ENCODE peak calls at places on chromosomes 7 and 10, in four cellular contexts. O is HepG2, E is K562, W is GM12878. S is an unnamed sample.

GRCh38 chr7:45679516-45679915 is 105.3 kb downstream of the ADCY1 start:
- DNase-seq in O (no peak), E (no peak), W (no peak), S (no peak)

GRCh38 chr7:101631224-101631714 is 2.2 kb upstream of the MYL10 start:
- DNase-seq in W (no peak), O (no peak), E (no peak), S (no peak)

GRCh38 chr7:2814682-2815522 is 29.2 kb downstream of the GNA12 start:
- DNase-seq in O (no peak), W (no peak), E (no peak), S (no peak)

GRCh38 chr10:117271427-117271826 is 30.5 kb downstream of the SLC18A2 start:
- DNase-seq in O (no peak), E (no peak), W (no peak), S (peak)

GRCh38 chr10:89887830-89888229 is 186.4 kb downstream of the KIF20B start:
- DNase-seq in O (no peak), E (no peak), W (no peak), S (no peak)

GRCh38 chr10:119542357-119542989 is at the start of gene RGS10:
- DNase-seq in O (no peak), E (peak), W (no peak), S (peak)

GRCh38 chr10:16835223-16835622 is 18.0 kb upstream of the RSU1 start:
- DNase-seq in O (no peak), E (no peak), W (no peak), S (no peak)

GRCh38 chr10:102461187-102462054 is 10.1 kb upstream of the C10orf95 start:
- DNase-seq in W (peak), O (peak), E (peak), S (peak)

GRCh38 chr10:69646688-69647060 is 16.6 kb downstream of the FAM241B start:
- DNase-seq in W (no peak), E (no peak), O (no peak), S (no peak)

GRCh38 chr10:15744217-15744865 is 24.6 kb upstream of the ITGA8 start:
- DNase-seq in E (peak), W (no peak), O (peak), S (peak)

GRCh38 chr10:112236486-112236885 is 46.7 kb upstream of the TECTB start:
- DNase-seq in W (no peak), O (no peak), E (no peak), S (no peak)

GRCh38 chr10:9038146-9038714 is 983.7 kb downstream of the GATA3 start:
- DNase-seq in W (no peak), E (no peak), O (no peak), S (no peak)

GRCh38 chr10:113767222-113767621 is 15.7 kb downstream of the PLEKHS1 start:
- DNase-seq in O (no peak), W (no peak), E (no peak), S (no peak)

GRCh38 chr7:78055579-78055978 is 257.0 kb downstream of the PHTF2 start:
- DNase-seq in W (no peak), E (no peak), O (no peak), S (no peak)

GRCh38 chr7:32506266-32507054 is 11.2 kb downstream of the AVL9 start:
- DNase-seq in E (peak), W (no peak), O (peak), S (peak)

GRCh38 chr7:7641129-7641663 is 644 bp downstream of the UMAD1 start:
- DNase-seq in W (no peak), O (peak), E (peak), S (peak)

GRCh38 chr10:84194424-84195043 is at the start of gene CDHR1:
- DNase-seq in E (peak), O (no peak), W (no peak), S (no peak)

GRCh38 chr7:108246227-108246837 is 116.2 kb upstream of the LAMB4 start:
- DNase-seq in W (peak), O (peak), E (peak), S (peak)

GRCh38 chr10:69648461-69648860 is 18.4 kb downstream of the FAM241B start:
- DNase-seq in O (no peak), W (no peak), E (no peak), S (no peak)

GRCh38 chr10:82796510-82796909 is 921.5 kb downstream of the NRG3 start:
- DNase-seq in E (no peak), O (no peak), W (no peak), S (no peak)

GRCh38 chr10:130259380-130259779 is 123.2 kb downstream of the GLRX3 start:
- DNase-seq in W (no peak), E (no peak), O (no peak), S (no peak)

GRCh38 chr10:12221323-12222298 is 25.6 kb downstream of the CDC123 start:
- DNase-seq in O (peak), E (peak), W (no peak), S (peak)

GRCh38 chr10:90930971-90931841 is 10.3 kb upstream of the ANKRD1 start:
- DNase-seq in E (no peak), O (peak), W (no peak), S (no peak)

GRCh38 chr7:55964261-55964801 is at the start of gene NIPSNAP2:
- DNase-seq in E (peak), O (no peak), W (no peak), S (peak)

GRCh38 chr10:4353964-4354363 is 472.0 kb upstream of the AKR1E2 start:
- DNase-seq in E (no peak), O (no peak), W (no peak), S (peak)

GRCh38 chr7:69708857-69709256 is 110.6 kb downstream of the AUTS2 start:
- DNase-seq in W (no peak), O (no peak), E (no peak), S (no peak)

GRCh38 chr7:139887895-139888518 is 58.9 kb downstream of the TBXAS1 start:
- DNase-seq in E (peak), O (no peak), W (no peak), S (no peak)

GRCh38 chr7:125424721-125425120 is 495.1 kb upstream of the POT1 start:
- DNase-seq in E (no peak), W (no peak), O (no peak), S (no peak)

GRCh38 chr10:81524467-81524866 is 350.5 kb upstream of the NRG3 start:
- DNase-seq in E (no peak), O (no peak), W (no peak), S (no peak)

GRCh38 chr10:69352569-69353264 is 64.0 kb downstream of the TACR2 start:
- DNase-seq in O (no peak), W (no peak), E (no peak), S (no peak)

GRCh38 chr10:57964371-57964770 is 303.3 kb downstream of the IPMK start:
- DNase-seq in O (no peak), E (no peak), W (no peak), S (no peak)

GRCh38 chr10:994836-995558 is 6.8 kb downstream of the GTPBP4 start:
- DNase-seq in W (no peak), E (no peak), O (no peak), S (no peak)

GRCh38 chr7:15686957-15687644 is 618 bp upstream of the MEOX2 start:
- DNase-seq in W (no peak), O (no peak), E (no peak), S (no peak)

GRCh38 chr7:15684036-15684815 is 2.3 kb downstream of the MEOX2 start:
- DNase-seq in E (no peak), O (no peak), W (no peak), S (no peak)

GRCh38 chr7:15686209-15686956 is at the start of gene MEOX2:
- DNase-seq in W (no peak), E (no peak), O (no peak), S (no peak)

GRCh38 chr7:15684834-15685233 is 1.6 kb downstream of the MEOX2 start:
- DNase-seq in E (no peak), O (no peak), W (no peak), S (no peak)

DNA sequence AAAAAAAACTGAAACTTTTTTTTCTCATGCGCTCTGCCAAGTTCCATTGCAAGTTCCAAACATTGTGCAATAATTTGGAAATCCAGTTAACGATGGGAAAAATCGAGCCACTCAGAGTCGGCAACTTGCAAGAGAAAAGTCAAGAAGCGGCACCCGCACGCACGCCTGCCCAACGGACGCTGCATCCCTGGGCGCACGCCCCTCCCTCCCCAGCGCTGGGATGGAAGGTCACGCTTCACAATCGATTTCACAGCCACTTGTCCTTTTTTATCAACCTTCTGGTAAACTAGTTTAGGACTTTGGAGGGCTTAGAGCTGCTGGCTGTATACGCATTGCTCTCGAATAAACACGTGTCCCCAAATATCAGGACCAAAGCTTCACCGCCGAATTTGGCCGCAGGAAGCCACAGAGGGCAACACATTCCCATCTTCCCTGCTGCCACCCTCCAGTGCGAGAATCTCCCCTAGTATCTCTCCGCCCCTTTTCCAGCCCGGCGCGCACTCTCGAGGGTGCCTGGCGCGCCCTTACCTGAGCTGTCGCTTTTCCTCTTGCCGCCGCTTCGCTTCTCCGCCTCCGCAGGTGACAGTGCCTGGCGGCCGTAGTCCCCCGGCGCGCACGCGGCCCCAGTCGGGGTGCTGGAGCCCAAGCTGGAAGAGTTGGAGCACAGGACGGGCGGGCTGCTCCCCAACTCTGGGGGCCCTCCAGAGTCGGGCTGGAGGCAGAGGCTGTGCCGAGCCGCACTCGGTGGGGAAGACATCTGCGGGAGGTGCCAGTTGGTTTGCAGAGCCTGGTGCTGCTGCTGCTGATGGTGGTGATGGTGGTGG is 913 bp downstream of the MEOX2 start:
- DNase-seq in O (no peak), W (no peak), E (no peak), S (no peak)
- TF ChIP-seq EZH2 in O (no peak), W (no peak), E (no peak), S (no peak)

DNA sequence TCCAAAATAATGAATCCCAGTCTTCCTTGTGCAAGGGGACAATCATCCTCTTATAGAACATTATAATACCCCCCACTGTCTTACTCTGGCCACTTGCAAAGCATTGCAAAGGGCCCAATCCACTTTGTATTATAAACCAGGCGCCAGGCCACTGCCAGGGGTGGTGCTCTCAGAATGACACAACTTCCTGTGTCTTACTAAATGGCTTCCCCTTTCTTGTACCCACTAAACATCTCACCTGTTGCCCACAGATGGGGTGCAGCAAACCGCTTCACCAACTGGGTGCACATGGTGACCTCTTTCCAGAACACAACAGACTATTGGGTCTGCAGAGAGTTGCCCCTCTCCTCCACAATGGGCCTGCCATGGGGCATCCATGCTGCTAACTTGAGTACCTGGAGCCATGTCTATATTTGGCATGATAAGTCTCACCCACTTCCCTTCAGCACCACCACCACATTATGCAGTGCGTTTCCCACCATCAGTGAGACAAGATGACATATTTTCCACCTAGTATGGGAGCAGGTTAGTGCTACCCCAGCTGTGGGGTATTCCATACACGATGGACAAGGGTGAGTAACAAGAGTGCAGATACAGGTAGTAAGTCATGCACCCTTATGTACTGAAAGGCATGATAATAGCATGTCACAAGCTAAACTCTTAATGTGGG is 21.0 kb upstream of the OR2AE1 start:
- DNase-seq in E (no peak), W (no peak), O (no peak), S (no peak)
- TF ChIP-seq ZBTB33 in E (no peak), W (no peak), O (no peak), S (no peak)

GRCh38 chr7:157687158-157687557 is 350.4 kb downstream of the DNAJB6 start:
- DNase-seq in W (no peak), E (no peak), O (no peak), S (no peak)
- TF ChIP-seq EZH2 in W (no peak), E (no peak), O (peak), S (no peak)

GRCh38 chr7:35593896-35594295 is 101.0 kb downstream of the HERPUD2 start:
- DNase-seq in E (peak), O (peak), W (no peak), S (peak)
- TF ChIP-seq ZBTB33 in E (no peak), O (no peak), W (no peak), S (no peak)

GRCh38 chr10:120850911-120851865 is at the start of gene WDR11:
- DNase-seq in W (peak), E (peak), O (peak), S (peak)
- TF ChIP-seq EZH2 in W (no peak), E (no peak), O (no peak), S (no peak)

GRCh38 chr10:22501412-22501811 is 156.1 kb downstream of the SPAG6 start:
- DNase-seq in E (no peak), O (no peak), W (no peak), S (no peak)

GRCh38 chr10:22501863-22502262 is 156.6 kb downstream of the SPAG6 start:
- DNase-seq in E (no peak), W (no peak), O (no peak), S (no peak)

GRCh38 chr10:22505923-22506685 is 160.8 kb downstream of the SPAG6 start:
- DNase-seq in O (no peak), E (no peak), W (no peak), S (no peak)

GRCh38 chr10:22504766-22505165 is 159.5 kb downstream of the SPAG6 start:
- DNase-seq in O (no peak), W (no peak), E (no peak), S (no peak)

DNA sequence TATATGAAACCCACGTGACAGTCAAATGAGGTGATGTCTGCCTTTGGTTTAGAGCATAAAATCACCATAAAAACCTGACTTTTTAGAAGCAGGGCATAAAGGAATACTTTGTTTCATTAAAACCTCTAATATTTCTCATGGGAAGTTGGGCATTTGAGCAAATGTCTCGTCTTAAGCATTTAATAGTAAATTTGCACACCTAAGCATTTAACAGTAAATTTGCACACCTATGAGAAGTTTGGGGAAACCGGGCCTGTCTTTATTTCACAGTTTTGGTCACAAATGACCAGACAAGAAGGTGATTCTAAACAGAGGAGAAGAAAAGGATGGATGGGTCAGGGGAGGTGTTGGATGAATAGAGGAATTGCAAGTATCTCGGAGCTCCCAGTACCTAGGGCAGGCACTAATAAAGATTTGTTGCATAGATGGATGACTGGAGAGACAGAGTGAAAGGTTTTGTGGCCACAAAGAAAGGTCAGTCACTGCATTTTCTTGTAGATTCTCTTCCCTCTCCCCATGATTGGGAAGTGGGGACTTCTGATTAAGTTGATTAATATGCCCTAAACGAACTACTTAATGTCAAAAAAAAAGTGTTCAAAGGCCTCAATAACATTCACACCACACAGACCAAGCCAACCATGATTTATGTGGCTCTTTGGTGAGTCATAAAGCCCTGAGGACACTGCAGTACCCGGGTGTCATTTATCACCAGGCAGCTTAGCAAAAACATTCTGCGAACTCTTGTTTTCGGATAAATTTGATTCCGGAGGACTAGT is 158.2 kb downstream of the SPAG6 start:
- DNase-seq in O (no peak), W (no peak), E (peak), S (no peak)
- TF ChIP-seq ZBTB33 in O (no peak), W (no peak), E (no peak), S (no peak)

GRCh38 chr10:100829103-100829870 is 83.5 kb upstream of the SLF2 start:
- DNase-seq in W (no peak), E (peak), O (no peak), S (no peak)

GRCh38 chr10:100831742-100832141 is 81.0 kb upstream of the SLF2 start:
- DNase-seq in E (no peak), O (no peak), W (no peak), S (no peak)

GRCh38 chr10:100828744-100829102 is 83.3 kb downstream of the PAX2 start:
- DNase-seq in O (no peak), W (no peak), E (peak), S (no peak)

GRCh38 chr10:100829933-100830727 is 82.6 kb upstream of the SLF2 start:
- DNase-seq in E (no peak), O (no peak), W (no peak), S (no peak)

DNA sequence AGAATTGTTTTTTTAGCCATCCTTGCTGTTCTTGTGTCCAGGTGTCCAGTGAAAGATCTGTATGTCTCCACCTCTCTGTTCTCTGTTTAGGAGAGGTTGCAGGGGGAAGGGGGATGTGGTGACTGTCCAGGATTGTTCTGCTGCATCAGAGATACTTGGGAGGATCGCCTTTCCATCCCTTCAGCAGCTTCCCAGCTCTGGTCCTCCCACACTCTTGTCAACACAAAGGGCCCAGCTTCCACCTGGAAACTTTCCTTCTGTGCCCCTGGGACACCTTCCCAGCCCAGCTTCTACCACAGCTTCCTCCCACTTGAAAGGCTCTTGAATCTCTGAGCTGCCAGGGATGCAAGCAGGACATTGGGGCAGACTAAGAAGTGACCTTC is 82.0 kb upstream of the SLF2 start:
- DNase-seq in E (no peak), O (no peak), W (no peak), S (no peak)
- TF ChIP-seq EZH2 in E (no peak), O (no peak), W (no peak), S (no peak)

GRCh38 chr10:26939290-26939956 is 78.7 kb upstream of the ABI1 start:
- DNase-seq in E (no peak), O (no peak), W (no peak), S (no peak)
- TF ChIP-seq ZBTB33 in E (no peak), O (no peak), W (no peak), S (no peak)